ENCODE peak calls at places on chromosomes 7 and 10, in six cellular contexts. K, Y, J, W, H and I are unnamed samples.
A peak's percentile ranks its signal among the peaks of the same experiment; 100 is the strongest.

GRCh38 chr10:26733750-26734568 is 36.5 kb downstream of the PDSS1 start:
- DNase-seq in K (no peak), Y (no peak), J (no peak), W (no peak), H (no peak), I (no peak)

GRCh38 chr10:73744690-73744994 is 470 bp downstream of the SEC24C start:
- DNase-seq in K (peak; percentile 44), Y (no peak), J (peak; percentile 73), W (peak; percentile 33), H (peak; percentile 56), I (peak; percentile 51)

GRCh38 chr7:114930107-114930521 is 8.2 kb downstream of the MDFIC start:
- DNase-seq in K (no peak), Y (no peak), J (no peak), W (no peak), H (peak; percentile 47), I (no peak)

GRCh38 chr10:28668363-28669226 is 8.7 kb upstream of the BAMBI start:
- DNase-seq in K (peak; percentile 41), Y (no peak), J (peak; percentile 31), W (peak; percentile 12), H (peak; percentile 20), I (no peak)

GRCh38 chr7:2542011-2542923 is 13.1 kb downstream of the BRAT1 start:
- DNase-seq in K (no peak), Y (no peak), J (no peak), W (no peak), H (no peak), I (no peak)

GRCh38 chr10:13707156-13707881 is 120.6 kb downstream of the PRPF18 start:
- DNase-seq in K (peak; percentile 96), Y (peak; percentile 80), J (no peak), W (no peak), H (peak; percentile 95), I (peak; percentile 89)

GRCh38 chr7:38195804-38196595 is 18.0 kb downstream of the STARD3NL start:
- DNase-seq in K (peak; percentile 64), Y (no peak), J (peak; percentile 47), W (no peak), H (no peak), I (peak; percentile 24)

GRCh38 chr10:114821293-114821914 is at the start of gene FHIP2A:
- DNase-seq in K (peak; percentile 52), Y (no peak), J (peak; percentile 70), W (peak; percentile 79), H (peak; percentile 71), I (peak; percentile 43)

GRCh38 chr10:98125940-98126631 is 8.4 kb upstream of the R3HCC1L start:
- DNase-seq in K (no peak), Y (no peak), J (peak; percentile 17), W (no peak), H (no peak), I (no peak)

GRCh38 chr7:102008535-102009262 is 191.3 kb downstream of the CUX1 start:
- DNase-seq in K (no peak), Y (no peak), J (no peak), W (no peak), H (no peak), I (no peak)

GRCh38 chr7:12458520-12459131 is 55.0 kb upstream of the VWDE start:
- DNase-seq in K (peak; percentile 4), Y (peak; percentile 6), J (peak; percentile 59), W (no peak), H (peak; percentile 59), I (peak; percentile 5)

GRCh38 chr10:128485701-128486235 is 359.5 kb upstream of the MKI67 start:
- DNase-seq in K (no peak), Y (no peak), J (no peak), W (no peak), H (no peak), I (no peak)

GRCh38 chr7:155533120-155533826 is 13.1 kb downstream of the CNPY1 start:
- DNase-seq in K (no peak), Y (no peak), J (no peak), W (no peak), H (no peak), I (no peak)

GRCh38 chr7:454356-455109 is 65.1 kb downstream of the PDGFA start:
- DNase-seq in K (no peak), Y (no peak), J (no peak), W (no peak), H (no peak), I (no peak)

GRCh38 chr7:113289140-113289740 is 170.9 kb upstream of the SMIM30 start:
- DNase-seq in K (peak; percentile 18), Y (no peak), J (peak; percentile 32), W (no peak), H (peak; percentile 70), I (peak; percentile 70)

GRCh38 chr10:24418532-24418931 is 209.6 kb downstream of the KIAA1217 start:
- DNase-seq in K (no peak), Y (no peak), J (no peak), W (no peak), H (peak; percentile 47), I (no peak)